ENCODE peak calls at places on chromosomes 7 and 10, in seven cellular contexts. P is H9; F is foreskin keratinocyte; G is chondrocyte; K is SK-N-SH; O is colonic mucosa; T is CD8-positive, alpha-beta T cell. U is an unnamed sample.

GRCh38 chr10:33065111-33065510 is 107.1 kb upstream of the ITGB1 start:
- DNase-seq in P (no peak), F (no peak), G (no peak), K (no peak), O (no peak), T (no peak), U (no peak)

GRCh38 chr7:147432068-147432467 is 1158.5 kb upstream of the C7orf33 start:
- DNase-seq in P (peak; percentile 32), F (no peak), G (no peak), K (peak; percentile 61), O (no peak), T (no peak), U (no peak)

GRCh38 chr10:113297226-113297625 is 255.6 kb upstream of the HABP2 start:
- DNase-seq in P (no peak), F (peak; percentile 9), G (no peak), K (no peak), O (no peak), T (no peak), U (no peak)

GRCh38 chr10:43262043-43262901 is 4.6 kb downstream of the RASGEF1A start:
- DNase-seq in P (peak; percentile 35), F (no peak), G (no peak), K (peak; percentile 56), O (peak; percentile 16), T (no peak), U (no peak)

GRCh38 chr10:104437226-104437625 is 83.6 kb downstream of the CFAP58 start:
- DNase-seq in P (no peak), F (no peak), G (no peak), K (no peak), O (no peak), T (no peak), U (no peak)

GRCh38 chr7:129522088-129522970 is 20.0 kb downstream of the SMKR1 start:
- DNase-seq in P (peak; percentile 81), F (no peak), G (no peak), K (no peak), O (no peak), T (no peak), U (no peak)

GRCh38 chr10:4804505-4804904 is 21.5 kb upstream of the AKR1E2 start:
- DNase-seq in P (no peak), F (no peak), G (no peak), K (no peak), O (no peak), T (no peak), U (no peak)

GRCh38 chr10:88045544-88046415 is 182.4 kb downstream of the PTEN start:
- DNase-seq in P (no peak), F (no peak), G (no peak), K (no peak), O (no peak), T (no peak), U (no peak)

GRCh38 chr10:43043773-43044394 is 33.0 kb upstream of the RET start:
- DNase-seq in P (peak; percentile 28), F (no peak), G (peak; percentile 81), K (peak; percentile 55), O (no peak), T (no peak), U (no peak)

GRCh38 chr7:131424219-131424822 is 96.6 kb downstream of the MKLN1 start:
- DNase-seq in P (no peak), F (peak; percentile 15), G (no peak), K (peak; percentile 52), O (no peak), T (no peak), U (no peak)

GRCh38 chr10:71281646-71282322 is 37.3 kb upstream of the SLC29A3 start:
- DNase-seq in P (no peak), F (no peak), G (no peak), K (no peak), O (no peak), T (no peak), U (no peak)

GRCh38 chr7:81025360-81025759 is 106.5 kb upstream of the SEMA3C start:
- DNase-seq in P (no peak), F (no peak), G (no peak), K (no peak), O (no peak), T (no peak), U (no peak)

GRCh38 chr7:151086802-151087246 is 549 bp downstream of the AGAP3 start:
- DNase-seq in P (no peak), F (no peak), G (no peak), K (peak; percentile 77), O (peak; percentile 47), T (no peak), U (no peak)

GRCh38 chr10:105187243-105187642 is 546.2 kb downstream of the SORCS3 start:
- DNase-seq in P (no peak), F (no peak), G (no peak), K (no peak), O (no peak), T (no peak), U (no peak)

GRCh38 chr10:85188770-85189484 is 860.5 kb downstream of the CCSER2 start:
- DNase-seq in P (no peak), F (no peak), G (no peak), K (no peak), O (no peak), T (no peak), U (no peak)

GRCh38 chr7:103797647-103798307 is 191.7 kb downstream of the RELN start:
- DNase-seq in P (no peak), F (no peak), G (no peak), K (no peak), O (no peak), T (no peak), U (no peak)

GRCh38 chr7:118478931-118479330 is 254.4 kb downstream of the ANKRD7 start:
- DNase-seq in P (no peak), F (no peak), G (no peak), K (no peak), O (no peak), T (no peak), U (no peak)

GRCh38 chr10:63767512-63767911 is 246.3 kb downstream of the REEP3 start:
- DNase-seq in P (no peak), F (peak; percentile 8), G (no peak), K (no peak), O (no peak), T (no peak), U (no peak)

GRCh38 chr7:156725074-156725473 is 84.5 kb downstream of the RNF32 start:
- DNase-seq in P (no peak), F (no peak), G (no peak), K (no peak), O (peak; percentile 35), T (no peak), U (no peak)

GRCh38 chr7:96276019-96276418 is 45.9 kb downstream of the SLC25A13 start:
- DNase-seq in P (no peak), F (no peak), G (no peak), K (no peak), O (no peak), T (no peak), U (no peak)
- TF ChIP-seq CTCF in P (no peak), F (no peak), G (no peak), K (no peak), O (no peak), T (no peak), U (no peak)

GRCh38 chr10:18687195-18687594 is 28.0 kb downstream of the ARL5B start:
- DNase-seq in P (no peak), F (no peak), G (no peak), K (no peak), O (no peak), T (no peak), U (no peak)

GRCh38 chr10:18685555-18685954 is 26.3 kb downstream of the ARL5B start:
- DNase-seq in P (no peak), F (no peak), G (no peak), K (no peak), O (no peak), T (no peak), U (no peak)

GRCh38 chr10:18687706-18688105 is 28.5 kb downstream of the ARL5B start:
- DNase-seq in P (no peak), F (no peak), G (no peak), K (no peak), O (no peak), T (no peak), U (no peak)

GRCh38 chr10:18690541-18690940 is 31.3 kb downstream of the ARL5B start:
- DNase-seq in P (no peak), F (no peak), G (no peak), K (no peak), O (no peak), T (no peak), U (no peak)

DNA sequence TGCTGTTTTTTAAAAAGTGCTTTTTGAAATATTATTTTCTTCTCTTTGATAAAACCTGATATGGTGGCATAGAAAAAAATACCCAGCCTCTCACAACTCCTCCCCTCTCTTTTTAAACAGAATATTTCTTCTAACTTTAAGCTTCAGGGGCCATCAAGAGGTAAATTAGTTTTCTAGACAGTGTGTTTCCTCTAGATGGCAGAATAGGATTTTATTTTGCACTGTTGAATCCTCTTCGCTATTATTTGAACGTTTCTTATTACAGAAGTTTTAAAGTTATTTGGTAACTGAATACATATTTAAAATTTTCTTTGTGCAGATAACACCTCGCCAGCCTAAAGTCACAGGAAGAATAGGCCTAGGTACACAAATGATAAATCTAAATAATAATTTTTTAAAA is 30.3 kb downstream of the ARL5B start:
- DNase-seq in P (no peak), F (no peak), G (no peak), K (peak; percentile 43), O (no peak), T (no peak), U (no peak)
- TF ChIP-seq CTCF in P (peak; percentile 67), F (peak; percentile 75), G (peak; percentile 82), K (peak; percentile 73), O (peak; percentile 26), T (no peak), U (peak; percentile 56)

DNA sequence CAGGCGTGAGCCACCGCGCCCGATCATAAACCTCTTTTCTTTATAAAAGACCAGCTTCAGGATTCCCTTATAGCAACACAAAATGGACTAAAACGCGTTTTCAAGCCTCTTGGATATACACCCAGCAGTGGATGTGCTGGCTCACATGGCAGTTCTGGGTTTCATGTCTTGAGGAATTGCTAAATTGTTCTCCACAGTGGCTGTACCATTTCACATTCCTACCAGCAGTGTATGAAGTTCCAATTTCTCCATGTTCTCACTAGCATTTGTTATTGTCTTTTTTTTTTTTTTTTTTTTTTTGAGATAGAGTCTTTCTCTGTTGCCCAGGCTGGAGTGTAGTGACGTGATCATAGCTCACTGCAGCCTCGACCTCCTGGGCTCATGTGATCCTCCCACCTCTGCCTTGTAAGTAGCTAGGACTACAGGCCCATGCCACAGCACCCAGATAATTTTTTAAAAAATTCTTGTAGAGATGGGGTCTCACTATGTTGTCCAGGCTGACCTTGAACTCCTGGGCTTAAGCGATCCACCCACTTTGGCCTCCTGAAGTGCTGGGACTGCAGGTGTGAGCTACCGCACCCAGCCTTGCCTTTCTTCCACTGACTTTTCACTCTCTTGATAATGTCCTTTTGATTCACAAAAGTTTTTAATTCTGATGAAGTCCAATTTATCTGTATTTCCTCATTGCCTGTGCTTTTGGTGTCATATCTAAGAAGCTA is 17.4 kb downstream of the TECPR1 start:
- DNase-seq in P (no peak), F (no peak), G (no peak), K (no peak), O (no peak), T (no peak), U (no peak)
- TF ChIP-seq CTCF in P (no peak), F (no peak), G (peak; percentile 46), K (peak; percentile 37), O (no peak), T (no peak), U (no peak)

DNA sequence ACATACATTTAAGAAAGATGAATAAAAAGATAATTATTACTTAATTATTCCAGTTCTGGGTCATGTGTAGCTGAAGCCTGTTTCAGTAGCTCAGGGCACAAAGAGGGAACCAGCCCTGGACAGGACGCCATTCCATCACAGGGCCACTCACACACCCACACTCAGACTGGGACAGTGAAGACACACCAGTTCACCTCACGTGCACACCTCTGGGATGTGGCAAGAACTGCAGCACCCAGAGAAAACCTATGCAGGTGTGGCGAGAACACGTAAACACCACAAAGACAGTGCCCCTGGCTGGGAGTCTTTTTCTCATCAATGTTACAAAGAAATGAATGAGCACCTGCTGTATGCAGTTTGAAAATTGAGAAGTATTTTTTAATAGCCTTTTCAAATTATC is 1.6 kb upstream of the IDI1 start:
- DNase-seq in P (peak; percentile 62), F (peak; percentile 67), G (no peak), K (no peak), O (peak; percentile 70), T (no peak), U (no peak)
- TF ChIP-seq CTCF in P (no peak), F (peak; percentile 31), G (no peak), K (no peak), O (no peak), T (peak; percentile 21), U (no peak)